ENCODE peak calls at places on chromosomes 5 and 9, in ten cellular contexts. X is tibial nerve, I is right lobe of liver, J is HepG2, U is body of pancreas, Y is IMR-90, T is A549, P is breast epithelium, G is ovary, D is uterus. H is an unnamed sample.

GRCh38 chr9:81092057-81092456 is 597.3 kb downstream of the TLE1 start:
- DNase-seq in T (no peak), P (no peak), U (no peak), G (no peak), Y (peak), D (no peak), I (no peak), X (no peak), J (no peak), H (no peak)

GRCh38 chr9:127362829-127363228 is 34.1 kb upstream of the SLC2A8 start:
- DNase-seq in D (no peak), T (no peak), U (no peak), I (no peak), P (no peak), X (no peak), J (no peak), Y (no peak), G (no peak), H (no peak)

GRCh38 chr5:9046756-9047481 is 499.0 kb downstream of the SEMA5A start:
- DNase-seq in T (no peak), P (no peak), G (no peak), I (no peak), U (no peak), D (peak), X (no peak), Y (peak), J (no peak), H (no peak)

GRCh38 chr9:96874201-96874785 is 20.0 kb upstream of the ZNF782 start:
- DNase-seq in G (no peak), P (no peak), J (no peak), I (no peak), T (no peak), U (no peak), Y (no peak), X (no peak), D (no peak), H (no peak)

GRCh38 chr5:6730807-6731206 is 17.6 kb downstream of the TENT4A start:
- DNase-seq in G (no peak), T (no peak), P (no peak), U (no peak), D (no peak), X (no peak), J (no peak), Y (no peak), I (no peak), H (no peak)

GRCh38 chr5:1515921-1516571 is 7.7 kb downstream of the LPCAT1 start:
- DNase-seq in T (peak), P (no peak), U (peak), X (no peak), Y (peak), D (peak), I (peak), G (no peak), J (peak), H (peak)

GRCh38 chr5:115354246-115354645 is 57.8 kb upstream of the CCDC112 start:
- DNase-seq in D (no peak), I (peak), P (no peak), G (no peak), T (no peak), U (no peak), X (no peak), J (no peak), Y (no peak), H (no peak)

GRCh38 chr9:99135498-99135897 is 30.6 kb downstream of the TGFBR1 start:
- DNase-seq in J (no peak), T (no peak), X (no peak), Y (no peak), G (no peak), P (no peak), I (no peak), D (no peak), U (no peak), H (no peak)

DNA sequence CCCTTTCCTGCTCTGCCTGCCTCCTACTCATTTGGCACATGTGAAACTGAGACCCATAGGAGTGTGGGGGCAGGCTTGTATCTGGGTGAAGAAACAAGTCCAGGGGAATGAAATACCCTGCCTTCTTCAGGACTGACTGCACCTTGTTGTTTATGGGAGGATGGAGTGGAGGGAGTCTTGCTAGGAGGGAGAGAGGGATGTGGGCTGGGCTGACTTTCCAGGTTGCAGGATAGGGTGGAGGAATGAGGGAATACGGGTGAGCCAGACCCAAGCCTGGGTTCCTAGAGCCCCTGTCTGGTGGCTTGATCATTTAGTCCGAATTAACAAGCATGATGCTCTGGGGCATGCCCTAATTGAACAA is 3.3 kb downstream of the CXXC5 start:
- DNase-seq in J (no peak), Y (no peak), G (no peak), I (no peak), X (no peak), U (no peak), P (no peak), D (no peak), T (no peak), H (no peak)
- H3K4me3 ChIP-seq in J (peak), Y (peak), G (no peak), I (peak), X (peak), U (no peak), P (peak), D (no peak), T (peak), H (peak)

DNA sequence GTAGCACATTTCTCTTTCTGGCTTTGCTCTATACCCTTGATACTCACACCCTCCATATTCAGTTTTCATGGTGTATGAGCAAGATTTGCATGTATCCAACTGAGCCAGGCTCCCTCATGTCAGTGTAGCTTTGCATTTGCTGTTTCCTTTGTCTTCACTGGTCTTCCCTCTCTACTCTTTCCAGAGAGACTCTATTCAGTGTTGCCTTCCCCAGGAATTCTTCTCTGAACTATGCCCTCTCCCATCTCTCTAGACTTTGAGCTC is 20.4 kb upstream of the PAX5 start:
- DNase-seq in G (no peak), U (no peak), P (no peak), D (no peak), J (no peak), Y (no peak), X (no peak), T (no peak), I (no peak), H (no peak)
- TF ChIP-seq POLR2A in G (no peak), U (no peak), P (no peak), D (no peak), J (no peak), Y (no peak), X (no peak), T (no peak), I (no peak), H (no peak)

GRCh38 chr9:124329393-124329792 is 71.6 kb downstream of the NEK6 start:
- DNase-seq in J (no peak), P (no peak), Y (no peak), T (no peak), D (no peak), I (no peak), X (no peak), U (no peak), G (no peak), H (no peak)
- H3K4me3 ChIP-seq in J (no peak), P (no peak), Y (no peak), T (no peak), D (no peak), I (no peak), X (no peak), U (no peak), G (no peak), H (no peak)

GRCh38 chr9:35102769-35103659 is at the start of gene STOML2:
- DNase-seq in Y (peak), U (peak), I (peak), X (peak), J (peak), P (peak), G (peak), D (peak), T (peak), H (peak)
- TF ChIP-seq POLR2A in Y (peak), U (peak), I (peak), X (peak), J (peak), P (peak), G (peak), D (peak), T (peak), H (no peak)

DNA sequence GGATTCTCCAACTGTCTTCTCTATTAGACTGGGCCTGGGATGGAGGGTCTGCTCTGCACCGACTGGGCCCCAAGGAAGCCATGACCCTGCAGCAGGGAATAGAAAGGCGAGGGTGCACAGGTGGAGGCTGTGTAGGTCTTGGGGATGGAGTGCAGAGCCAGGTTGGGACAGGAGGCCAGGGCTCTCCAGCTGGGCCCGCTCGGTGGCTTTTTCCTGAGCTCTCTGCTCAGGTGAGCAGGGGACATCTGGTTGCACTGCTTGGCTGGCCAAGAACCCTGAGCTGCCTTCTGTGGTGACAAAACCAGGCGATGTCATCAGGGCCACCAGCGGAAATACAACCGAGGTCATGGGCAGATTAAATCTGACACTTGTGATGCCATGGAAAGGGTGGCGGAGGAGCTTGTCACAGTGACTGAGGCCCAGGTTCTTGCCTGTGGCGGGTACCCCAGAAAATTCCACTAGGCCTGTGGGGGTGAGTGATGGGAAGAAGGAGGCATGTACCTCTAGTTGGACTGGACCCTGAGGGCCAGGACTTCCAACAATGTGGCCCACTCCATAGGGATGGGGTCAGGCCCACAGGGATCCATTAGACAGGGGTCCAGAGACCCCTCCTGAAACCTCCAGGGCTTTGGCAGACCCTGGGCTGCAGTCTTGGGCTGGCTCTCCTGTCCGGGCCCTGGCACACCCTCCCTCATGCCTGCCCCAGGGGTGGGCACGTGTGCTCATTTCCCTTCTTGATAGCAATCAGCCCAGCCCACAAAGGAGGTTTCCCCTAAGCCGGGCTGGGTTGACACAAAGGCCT is 4.4 kb upstream of the IL3 start:
- DNase-seq in P (no peak), J (no peak), U (peak), D (peak), Y (no peak), T (no peak), I (peak), G (peak), X (no peak), H (peak)
- H3K4me3 ChIP-seq in P (no peak), J (no peak), U (no peak), D (no peak), Y (no peak), T (no peak), I (no peak), G (no peak), X (no peak), H (no peak)

GRCh38 chr5:82735160-82735789 is 341.9 kb downstream of the TMEM167A start:
- DNase-seq in J (peak), D (no peak), X (no peak), Y (peak), I (no peak), G (no peak), U (no peak), T (no peak), P (no peak), H (no peak)
- TF ChIP-seq POLR2A in J (no peak), D (no peak), X (no peak), Y (no peak), I (no peak), G (no peak), U (no peak), T (no peak), P (no peak), H (no peak)

DNA sequence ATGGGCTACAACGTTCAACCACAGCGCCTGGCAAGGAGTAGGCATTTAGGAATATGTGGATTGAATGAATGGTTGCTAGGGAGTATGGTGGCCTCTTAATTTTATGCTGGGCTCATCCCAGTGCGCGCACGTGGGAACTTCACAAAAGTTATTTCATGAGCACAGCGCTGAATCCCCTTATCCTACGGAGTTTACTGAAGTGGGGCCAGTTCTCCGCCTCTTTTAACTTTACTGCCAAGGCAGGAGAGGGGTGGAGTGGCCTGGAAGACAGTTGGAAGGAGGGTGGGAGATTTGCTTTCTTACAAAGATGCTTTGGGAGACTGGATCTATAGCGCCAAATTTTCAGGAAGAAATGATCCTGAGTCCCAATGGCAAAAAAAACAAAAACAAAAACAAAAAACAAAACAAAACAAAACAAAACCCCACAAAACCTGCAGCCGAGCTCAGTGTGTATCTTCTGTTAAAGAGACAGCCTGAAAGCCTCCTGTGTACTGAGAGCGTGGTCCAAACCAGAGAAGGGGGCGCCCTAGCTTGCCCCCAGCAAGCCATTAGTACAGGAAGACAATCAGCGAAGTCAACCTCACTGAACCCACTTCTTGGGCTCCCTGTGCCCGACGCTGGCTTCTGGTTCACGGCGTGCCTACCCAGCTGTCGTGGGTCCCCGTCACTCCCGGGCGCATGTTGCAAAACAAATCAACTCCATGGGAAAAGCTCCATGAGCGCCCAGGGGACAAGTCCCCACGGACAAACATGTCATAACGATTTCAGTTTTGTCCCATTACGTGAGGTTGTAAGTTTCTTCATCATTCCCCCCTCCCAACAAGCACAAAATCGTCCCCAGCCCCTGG is 326.7 kb downstream of the SH3GL2 start:
- DNase-seq in I (no peak), X (no peak), T (no peak), P (no peak), G (no peak), Y (no peak), J (no peak), D (peak), U (no peak), H (no peak)
- H3K4me3 ChIP-seq in I (peak), X (peak), T (no peak), P (peak), G (peak), Y (no peak), J (no peak), D (peak), U (no peak), H (peak)

GRCh38 chr5:176538505-176538806 is 1.3 kb upstream of the RNF44 start:
- DNase-seq in X (no peak), G (no peak), I (no peak), J (no peak), D (no peak), U (no peak), P (no peak), Y (no peak), T (no peak), H (no peak)

GRCh38 chr5:176536132-176536901 is 885 bp downstream of the RNF44 start:
- DNase-seq in Y (peak), T (peak), G (peak), D (peak), U (peak), X (peak), P (peak), J (peak), I (peak), H (peak)

GRCh38 chr5:176535655-176536131 is 1.5 kb downstream of the RNF44 start:
- DNase-seq in J (peak), Y (no peak), U (peak), X (no peak), P (no peak), I (no peak), G (peak), D (no peak), T (no peak), H (no peak)

GRCh38 chr5:176537608-176538504 is 654 bp upstream of the RNF44 start:
- DNase-seq in Y (peak), G (peak), U (peak), D (peak), I (peak), J (peak), T (peak), P (peak), X (peak), H (peak)

DNA sequence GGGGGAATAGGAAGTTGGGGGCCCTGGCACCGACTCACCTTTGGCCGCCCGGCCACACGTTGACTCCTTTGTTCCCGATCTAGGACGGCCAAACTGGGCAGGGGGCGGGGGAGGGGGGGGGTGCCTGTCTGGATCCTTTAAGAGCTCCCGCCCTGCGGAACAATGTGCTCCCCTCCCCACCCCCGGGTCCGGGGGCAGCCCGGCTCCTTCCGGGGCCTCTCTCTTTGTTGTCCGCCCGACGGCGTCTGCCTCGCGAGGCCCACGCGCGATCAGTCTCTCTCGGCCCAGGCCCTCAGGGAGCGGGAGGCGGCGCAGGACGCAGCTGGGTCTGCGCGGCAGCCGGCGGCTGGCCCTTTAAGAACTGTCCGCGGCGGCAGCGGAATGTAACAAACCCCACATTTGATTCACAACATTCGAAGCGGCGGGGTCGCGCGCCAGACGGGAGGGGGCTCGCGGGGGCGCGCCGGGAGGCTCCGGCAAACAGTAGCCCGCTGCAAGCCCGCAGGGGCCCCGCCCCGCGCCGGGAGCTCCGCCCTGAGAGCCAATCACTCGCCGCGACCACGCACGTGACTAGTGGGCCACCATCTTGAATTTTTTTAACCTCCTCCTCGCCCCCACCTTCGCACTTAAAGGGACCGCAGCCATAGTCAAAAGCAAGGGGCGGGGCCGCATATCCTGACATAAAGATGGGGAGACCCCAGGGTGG is at the start of gene RNF44:
- DNase-seq in X (peak), U (peak), I (peak), G (peak), J (peak), T (peak), P (peak), D (peak), Y (peak), H (peak)
- TF ChIP-seq POLR2A in X (peak), U (peak), I (peak), G (peak), J (no peak), T (peak), P (peak), D (peak), Y (no peak), H (peak)

GRCh38 chr5:149777382-149777781 is 47.3 kb downstream of the PPARGC1B start:
- DNase-seq in I (no peak), P (no peak), T (no peak), J (no peak), G (no peak), U (no peak), Y (no peak), X (no peak), D (peak), H (no peak)
- H3K4me3 ChIP-seq in I (no peak), P (no peak), T (no peak), J (no peak), G (no peak), U (no peak), Y (no peak), X (no peak), D (no peak), H (no peak)

H was measured in stomach.